ENCODE peak calls at places on chromosomes 5 and 9, in six cellular contexts. O is cardiac fibroblast, A is foreskin fibroblast, V is posterior cingulate gyrus, U is fibroblast of gingiva, T is non-pigmented ciliary epithelial cell. D is an unnamed sample.

GRCh38 chr5:116573279-116573616 is 1.4 kb downstream of the SEMA6A start:
- DNase-seq in O (peak; percentile 10), A (no peak), V (peak; percentile 80), U (no peak), T (no peak), D (no peak)

GRCh38 chr9:8251566-8251965 is 452.0 kb upstream of the DMAC1 start:
- DNase-seq in O (no peak), A (no peak), V (no peak), U (no peak), T (no peak), D (no peak)

GRCh38 chr5:154316223-154316967 is 125.9 kb downstream of the GALNT10 start:
- DNase-seq in O (no peak), A (no peak), V (no peak), U (no peak), T (no peak), D (no peak)

GRCh38 chr5:129271309-129271708 is 176.8 kb downstream of the ISOC1 start:
- DNase-seq in O (peak; percentile 77), A (peak; percentile 2), V (no peak), U (peak; percentile 4), T (no peak), D (no peak)

GRCh38 chr9:5783982-5784381 is 48.9 kb downstream of the ERMP1 start:
- DNase-seq in O (no peak), A (no peak), V (no peak), U (no peak), T (no peak), D (no peak)

GRCh38 chr5:965604-966344 is 42.8 kb upstream of the NKD2 start:
- DNase-seq in O (no peak), A (no peak), V (no peak), U (no peak), T (no peak), D (no peak)

GRCh38 chr5:77224672-77225355 is 14.3 kb downstream of the PDE8B start:
- DNase-seq in O (peak; percentile 8), A (peak; percentile 10), V (no peak), U (no peak), T (peak; percentile 18), D (no peak)

GRCh38 chr5:158875272-158875679 is 224.4 kb downstream of the EBF1 start:
- DNase-seq in O (peak; percentile 32), A (no peak), V (no peak), U (peak; percentile 52), T (no peak), D (no peak)

GRCh38 chr9:132011896-132012295 is 67.8 kb downstream of the MED27 start:
- DNase-seq in O (no peak), A (no peak), V (no peak), U (no peak), T (no peak), D (no peak)

GRCh38 chr9:121331992-121332685 is 37.9 kb downstream of the STOM start:
- DNase-seq in O (peak; percentile 64), A (peak; percentile 36), V (no peak), U (peak; percentile 84), T (no peak), D (no peak)

GRCh38 chr9:94934816-94935328 is 208.4 kb downstream of the AOPEP start:
- DNase-seq in O (no peak), A (no peak), V (no peak), U (no peak), T (no peak), D (no peak)

GRCh38 chr5:82327961-82328360 is 49.8 kb upstream of the RPS23 start:
- DNase-seq in O (no peak), A (no peak), V (no peak), U (peak; percentile 42), T (no peak), D (no peak)

GRCh38 chr9:128247191-128247803 is 28.5 kb downstream of the GOLGA2 start:
- DNase-seq in O (no peak), A (no peak), V (no peak), U (no peak), T (no peak), D (no peak)

GRCh38 chr5:8750100-8750499 is 795.8 kb downstream of the SEMA5A start:
- DNase-seq in O (no peak), A (no peak), V (no peak), U (no peak), T (no peak), D (no peak)

GRCh38 chr5:157855404-157855994 is 3.4 kb downstream of the CLINT1 start:
- DNase-seq in O (peak; percentile 82), A (peak; percentile 42), V (no peak), U (peak; percentile 64), T (no peak), D (peak; percentile 4)

GRCh38 chr5:178590141-178590923 is at the start of gene COL23A1:
- DNase-seq in O (peak; percentile 53), A (peak; percentile 37), V (peak; percentile 84), U (peak; percentile 37), T (peak; percentile 20), D (no peak)

GRCh38 chr9:137984005-137984404 is 106.4 kb downstream of the CACNA1B start:
- DNase-seq in O (no peak), A (no peak), V (no peak), U (no peak), T (no peak), D (no peak)

GRCh38 chr5:142922223-142922952 is 152.2 kb downstream of the ARHGAP26 start:
- DNase-seq in O (peak; percentile 72), A (peak; percentile 13), V (no peak), U (peak; percentile 39), T (no peak), D (no peak)

GRCh38 chr9:38333047-38333446 is 59.5 kb upstream of the ALDH1B1 start:
- DNase-seq in O (no peak), A (no peak), V (no peak), U (no peak), T (no peak), D (no peak)

GRCh38 chr9:107465467-107466451 is 23.8 kb downstream of the KLF4 start:
- DNase-seq in O (peak; percentile 74), A (peak; percentile 69), V (peak; percentile 87), U (peak; percentile 66), T (no peak), D (peak; percentile 9)

GRCh38 chr5:5793560-5793959 is 371.1 kb downstream of the ICE1 start:
- DNase-seq in O (no peak), A (no peak), V (no peak), U (no peak), T (no peak), D (no peak)

GRCh38 chr5:135240283-135240633 is 158.8 kb downstream of the MACROH2A1 start:
- DNase-seq in O (no peak), A (no peak), V (no peak), U (no peak), T (no peak), D (no peak)

GRCh38 chr9:131337131-131337848 is 47.8 kb downstream of the PLPP7 start:
- DNase-seq in O (no peak), A (no peak), V (peak; percentile 32), U (no peak), T (no peak), D (no peak)

GRCh38 chr5:170534177-170534576 is 30.4 kb downstream of the KCNIP1 start:
- DNase-seq in O (no peak), A (no peak), V (no peak), U (no peak), T (no peak), D (no peak)

GRCh38 chr9:93590609-93591234 is 14.3 kb downstream of the PHF2 start:
- DNase-seq in O (no peak), A (no peak), V (no peak), U (no peak), T (no peak), D (no peak)

GRCh38 chr9:127938298-127938690 is 640 bp upstream of the DPM2 start:
- DNase-seq in O (no peak), A (no peak), V (no peak), U (no peak), T (no peak), D (no peak)